ENCODE peak calls at places on chromosomes 4 and X, in seven cellular contexts. V is CD8-positive, alpha-beta T cell; I is IMR-90; P is fibroblast of lung; G is AG09309; H is CD4-positive, alpha-beta memory T cell; T is colonic mucosa. J is an unnamed sample.

GRCh38 chrX:7204619-7205018 is 56.7 kb upstream of the PUDP start:
- DNase-seq in V (no peak), I (no peak), P (no peak), G (no peak), H (no peak), T (no peak), J (no peak)

GRCh38 chrX:39149761-39150160 is 348.5 kb downstream of the MID1IP1 start:
- DNase-seq in V (peak), I (peak), P (peak), G (peak), H (peak), T (peak), J (peak)

GRCh38 chrX:83022020-83022419 is 486.1 kb upstream of the POU3F4 start:
- DNase-seq in V (no peak), I (no peak), P (no peak), G (no peak), H (no peak), T (no peak), J (no peak)

GRCh38 chr4:182105416-182105815 is 137.8 kb upstream of the TENM3 start:
- DNase-seq in V (no peak), I (no peak), P (no peak), G (no peak), H (no peak), T (no peak), J (no peak)

GRCh38 chr4:112514079-112514448 is 1.9 kb downstream of the NEUROG2 start:
- DNase-seq in V (no peak), I (no peak), P (no peak), G (no peak), H (no peak), T (no peak), J (no peak)

GRCh38 chr4:76548704-76549103 is 113.7 kb downstream of the SHROOM3 start:
- DNase-seq in V (no peak), I (no peak), P (no peak), G (no peak), H (no peak), T (no peak), J (no peak)

GRCh38 chr4:121690001-121690400 is 6.8 kb downstream of the ANXA5 start:
- DNase-seq in V (no peak), I (peak), P (peak), G (peak), H (no peak), T (no peak), J (no peak)

GRCh38 chr4:40448875-40449274 is 113.7 kb downstream of the CHRNA9 start:
- DNase-seq in V (no peak), I (no peak), P (no peak), G (no peak), H (no peak), T (peak), J (no peak)

GRCh38 chrX:86066998-86067397 is 19.6 kb upstream of the CHM start:
- DNase-seq in V (no peak), I (no peak), P (no peak), G (no peak), H (no peak), T (no peak), J (no peak)

GRCh38 chrX:72430405-72430968 is 124.8 kb upstream of the CITED1 start:
- DNase-seq in V (no peak), I (no peak), P (peak), G (no peak), H (no peak), T (no peak), J (no peak)

GRCh38 chr4:168674869-168675268 is 178.0 kb downstream of the PALLD start:
- DNase-seq in V (no peak), I (peak), P (no peak), G (no peak), H (no peak), T (no peak), J (no peak)

GRCh38 chr4:15771419-15772058 is 6.6 kb upstream of the CD38 start:
- DNase-seq in V (no peak), I (no peak), P (no peak), G (no peak), H (no peak), T (no peak), J (no peak)

GRCh38 chr4:183987529-183987946 is 82.4 kb downstream of the STOX2 start:
- DNase-seq in V (no peak), I (peak), P (peak), G (peak), H (no peak), T (peak), J (no peak)

GRCh38 chr4:18691431-18692200 is 670.1 kb upstream of the LCORL start:
- DNase-seq in V (no peak), I (no peak), P (peak), G (no peak), H (no peak), T (no peak), J (peak)

GRCh38 chr4:54099287-54099958 is 540 bp upstream of the GSX2 start:
- DNase-seq in V (no peak), I (no peak), P (peak), G (no peak), H (no peak), T (no peak), J (no peak)

GRCh38 chr4:129822708-129823504 is 727.0 kb downstream of the C4orf33 start:
- DNase-seq in V (no peak), I (no peak), P (peak), G (no peak), H (no peak), T (no peak), J (no peak)

GRCh38 chr4:168831919-168832745 is 177.9 kb downstream of the CBR4 start:
- DNase-seq in V (peak), I (peak), P (peak), G (no peak), H (peak), T (peak), J (peak)

GRCh38 chr4:160091631-160092030 is 988.8 kb downstream of the RAPGEF2 start:
- DNase-seq in V (no peak), I (no peak), P (no peak), G (no peak), H (no peak), T (no peak), J (no peak)

GRCh38 chr4:94595880-94596483 is 144.2 kb downstream of the PDLIM5 start:
- DNase-seq in V (no peak), I (peak), P (peak), G (no peak), H (peak), T (no peak), J (peak)

GRCh38 chr4:32106767-32107166 is 1386.6 kb downstream of the PCDH7 start:
- DNase-seq in V (no peak), I (no peak), P (no peak), G (no peak), H (no peak), T (no peak), J (no peak)

GRCh38 chr4:169968999-169969398 is 57.2 kb downstream of the MFAP3L start:
- DNase-seq in V (no peak), I (peak), P (peak), G (peak), H (no peak), T (no peak), J (no peak)

GRCh38 chrX:124506031-124506430 is 159.7 kb downstream of the SH2D1A start:
- DNase-seq in V (no peak), I (no peak), P (no peak), G (no peak), H (no peak), T (no peak), J (no peak)

GRCh38 chr4:41696131-41696530 is 52.4 kb downstream of the PHOX2B start:
- DNase-seq in V (no peak), I (no peak), P (no peak), G (no peak), H (no peak), T (no peak), J (no peak)

GRCh38 chr4:142443469-142443868 is 402.6 kb downstream of the INPP4B start:
- DNase-seq in V (no peak), I (no peak), P (no peak), G (no peak), H (no peak), T (no peak), J (no peak)

GRCh38 chr4:99074816-99075215 is 13.8 kb downstream of the ADH5 start:
- DNase-seq in V (no peak), I (no peak), P (no peak), G (no peak), H (no peak), T (no peak), J (no peak)

GRCh38 chrX:71184803-71185495 is 38.1 kb upstream of the GJB1 start:
- DNase-seq in V (no peak), I (no peak), P (no peak), G (no peak), H (no peak), T (no peak), J (no peak)

GRCh38 chr4:27921236-27921635 is 1060.6 kb downstream of the STIM2 start:
- DNase-seq in V (no peak), I (peak), P (peak), G (no peak), H (no peak), T (no peak), J (no peak)

GRCh38 chr4:158208931-158209640 is 1.2 kb upstream of the TMEM144 start:
- DNase-seq in V (no peak), I (no peak), P (no peak), G (no peak), H (no peak), T (no peak), J (no peak)

GRCh38 chr4:47531954-47532321 is 46.9 kb downstream of the ATP10D start:
- DNase-seq in V (no peak), I (no peak), P (no peak), G (no peak), H (no peak), T (no peak), J (no peak)

GRCh38 chr4:139454111-139454600 is at the start of gene RAB33B:
- DNase-seq in V (no peak), I (peak), P (peak), G (peak), H (no peak), T (no peak), J (peak)

GRCh38 chr4:97500423-97500822 is 642.9 kb downstream of the STPG2 start:
- DNase-seq in V (no peak), I (no peak), P (no peak), G (no peak), H (no peak), T (no peak), J (no peak)
- H3K4me3 ChIP-seq in V (no peak), I (no peak), P (no peak), G (no peak), H (no peak), T (no peak), J (no peak)

DNA sequence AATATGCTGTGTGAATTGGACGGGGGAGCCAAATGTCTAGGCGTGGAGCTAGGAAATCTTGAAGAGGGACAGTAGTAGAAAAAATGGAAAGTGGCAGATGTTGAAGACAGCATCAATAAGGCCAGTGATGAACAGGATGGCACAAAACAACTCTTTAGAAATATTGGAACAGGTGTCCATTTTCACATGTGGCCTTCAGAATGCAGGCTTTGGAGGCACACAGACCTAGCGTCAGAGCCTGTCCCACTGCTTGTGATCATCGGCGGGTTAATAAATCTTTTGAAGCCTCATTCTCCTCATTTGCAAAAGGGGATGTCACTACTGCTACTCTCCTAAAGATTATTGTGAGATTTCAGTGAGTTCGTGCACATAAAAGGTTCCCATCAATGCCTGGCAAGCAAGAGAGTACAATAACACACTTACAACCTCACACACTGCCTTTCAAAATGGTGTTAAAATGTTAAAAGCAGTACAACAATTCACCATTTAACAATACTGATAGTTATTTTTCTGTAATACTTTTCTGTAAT is 2.4 kb downstream of the PDLIM3 start:
- DNase-seq in V (no peak), I (no peak), P (no peak), G (no peak), H (no peak), T (no peak), J (no peak)
- H3K4me3 ChIP-seq in V (no peak), I (no peak), P (no peak), G (no peak), H (no peak), T (no peak), J (no peak)

DNA sequence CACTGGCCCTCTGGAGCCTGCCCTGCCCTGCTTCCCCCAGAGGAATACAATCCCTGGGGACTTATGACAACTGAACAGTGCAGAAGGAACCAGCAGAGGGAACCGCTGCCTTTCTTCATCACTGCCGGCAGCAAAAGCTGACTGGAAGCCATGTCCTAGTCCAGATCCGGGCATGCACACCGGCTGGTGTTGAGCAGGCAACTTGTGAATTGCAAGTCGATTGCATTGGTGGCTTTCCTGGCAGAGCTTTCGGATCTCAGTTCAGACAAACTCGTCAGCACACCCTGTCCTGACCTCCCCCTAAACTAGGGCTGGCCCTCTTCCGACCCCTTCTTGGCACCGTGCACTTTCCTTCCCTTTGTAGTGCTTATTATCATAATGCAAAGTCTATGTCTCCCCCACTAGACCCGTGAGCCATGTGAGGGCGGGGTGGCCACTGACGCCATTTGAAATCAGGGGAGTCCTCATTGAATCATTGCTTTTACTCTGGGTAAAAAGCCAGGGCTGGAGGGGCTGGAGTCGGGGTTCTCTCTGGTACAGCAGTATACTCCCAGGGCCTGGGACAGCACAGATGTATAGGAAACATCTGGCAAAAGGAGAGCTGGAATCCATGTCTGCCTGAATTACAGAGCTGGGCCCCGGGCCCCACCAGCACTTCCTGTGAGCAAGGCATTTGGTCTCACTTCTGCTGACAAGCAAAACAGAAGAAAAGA is 1.8 kb downstream of the ARHGAP4 start:
- DNase-seq in V (peak), I (peak), P (peak), G (no peak), H (peak), T (no peak), J (peak)
- H3K4me3 ChIP-seq in V (peak), I (no peak), P (no peak), G (no peak), H (peak), T (peak), J (peak)

GRCh38 chr4:73669410-73670183 is 49.4 kb upstream of the RASSF6 start:
- DNase-seq in V (no peak), I (no peak), P (no peak), G (no peak), H (no peak), T (no peak), J (no peak)
- H3K4me3 ChIP-seq in V (no peak), I (no peak), P (no peak), G (no peak), H (no peak), T (no peak), J (no peak)

GRCh38 chr4:89682808-89683207 is 154.2 kb downstream of the SNCA start:
- DNase-seq in V (no peak), I (no peak), P (no peak), G (no peak), H (no peak), T (no peak), J (no peak)
- H3K4me3 ChIP-seq in V (no peak), I (no peak), P (no peak), G (no peak), H (no peak), T (no peak), J (no peak)

GRCh38 chr4:146096374-146096773 is 79.1 kb upstream of the LSM6 start:
- DNase-seq in V (no peak), I (no peak), P (no peak), G (no peak), H (no peak), T (no peak), J (no peak)
- H3K4me3 ChIP-seq in V (no peak), I (no peak), P (no peak), G (no peak), H (no peak), T (no peak), J (no peak)

DNA sequence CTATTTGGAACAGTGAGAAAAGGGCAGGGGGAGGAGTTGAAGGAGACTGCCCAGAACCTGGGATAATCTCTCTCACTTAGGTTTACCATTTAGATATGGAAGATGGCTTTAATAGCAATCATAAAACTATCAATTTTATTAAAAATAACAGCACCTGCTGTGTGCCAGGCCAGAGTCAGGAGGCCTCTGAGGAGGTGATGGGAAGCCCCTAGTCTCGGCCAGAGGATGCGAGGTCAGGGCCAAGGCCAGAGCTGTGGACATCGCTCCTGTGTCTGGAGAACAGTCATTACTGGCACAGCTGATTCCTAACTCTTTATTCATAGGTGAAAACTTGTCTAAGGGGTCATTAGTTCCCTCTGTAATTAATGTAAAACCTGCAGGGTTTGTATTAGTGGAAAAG is 4.2 kb upstream of the IQSEC2 start:
- DNase-seq in V (no peak), I (no peak), P (no peak), G (no peak), H (no peak), T (no peak), J (no peak)
- H3K4me3 ChIP-seq in V (no peak), I (no peak), P (no peak), G (no peak), H (no peak), T (no peak), J (no peak)